ENCODE peak calls at places on chromosome 18, in six cellular contexts. Z, Q, J, N, E and I are unnamed samples.

GRCh38 chr18:45435810-45436209 is 179.5 kb upstream of the SLC14A2 start:
- DNase-seq in Q (no peak), E (no peak), J (no peak), Z (no peak), N (no peak), I (no peak)

GRCh38 chr18:63317982-63318881 is 1.3 kb downstream of the BCL2 start:
- DNase-seq in Z (no peak), E (no peak), J (no peak), Q (peak), N (no peak), I (peak)

GRCh38 chr18:34592961-34593382 is 117.1 kb upstream of the DTNA start:
- DNase-seq in Q (no peak), E (no peak), J (no peak), Z (no peak), N (no peak), I (no peak)

GRCh38 chr18:70363861-70364260 is 75.0 kb downstream of the SOCS6 start:
- DNase-seq in N (no peak), Q (no peak), E (no peak), J (peak), Z (no peak), I (no peak)

GRCh38 chr18:58687871-58688308 is 16.6 kb downstream of the MALT1 start:
- DNase-seq in E (peak), Z (no peak), J (no peak), Q (no peak), N (no peak), I (no peak)

GRCh38 chr18:23283933-23284430 is 148.7 kb downstream of the CABLES1 start:
- DNase-seq in N (peak), Q (no peak), J (peak), Z (no peak), E (peak), I (no peak)

GRCh38 chr18:57666818-57667497 is 45.3 kb upstream of the NARS1 start:
- DNase-seq in Z (peak), J (no peak), Q (no peak), N (no peak), E (no peak), I (no peak)

GRCh38 chr18:47826157-47827074 is 104.0 kb downstream of the SMAD2 start:
- DNase-seq in J (no peak), Z (no peak), Q (no peak), E (no peak), N (no peak), I (no peak)

GRCh38 chr18:6504605-6505510 is 90.1 kb upstream of the L3MBTL4 start:
- DNase-seq in Z (no peak), E (no peak), Q (no peak), J (no peak), N (no peak), I (no peak)

GRCh38 chr18:12256946-12257345 is 2.8 kb downstream of the CIDEA start:
- DNase-seq in Q (no peak), Z (no peak), E (no peak), N (no peak), J (no peak), I (no peak)

GRCh38 chr18:61833978-61834377 is 58.8 kb downstream of the RNF152 start:
- DNase-seq in J (no peak), E (no peak), N (no peak), Z (no peak), Q (no peak), I (no peak)

DNA sequence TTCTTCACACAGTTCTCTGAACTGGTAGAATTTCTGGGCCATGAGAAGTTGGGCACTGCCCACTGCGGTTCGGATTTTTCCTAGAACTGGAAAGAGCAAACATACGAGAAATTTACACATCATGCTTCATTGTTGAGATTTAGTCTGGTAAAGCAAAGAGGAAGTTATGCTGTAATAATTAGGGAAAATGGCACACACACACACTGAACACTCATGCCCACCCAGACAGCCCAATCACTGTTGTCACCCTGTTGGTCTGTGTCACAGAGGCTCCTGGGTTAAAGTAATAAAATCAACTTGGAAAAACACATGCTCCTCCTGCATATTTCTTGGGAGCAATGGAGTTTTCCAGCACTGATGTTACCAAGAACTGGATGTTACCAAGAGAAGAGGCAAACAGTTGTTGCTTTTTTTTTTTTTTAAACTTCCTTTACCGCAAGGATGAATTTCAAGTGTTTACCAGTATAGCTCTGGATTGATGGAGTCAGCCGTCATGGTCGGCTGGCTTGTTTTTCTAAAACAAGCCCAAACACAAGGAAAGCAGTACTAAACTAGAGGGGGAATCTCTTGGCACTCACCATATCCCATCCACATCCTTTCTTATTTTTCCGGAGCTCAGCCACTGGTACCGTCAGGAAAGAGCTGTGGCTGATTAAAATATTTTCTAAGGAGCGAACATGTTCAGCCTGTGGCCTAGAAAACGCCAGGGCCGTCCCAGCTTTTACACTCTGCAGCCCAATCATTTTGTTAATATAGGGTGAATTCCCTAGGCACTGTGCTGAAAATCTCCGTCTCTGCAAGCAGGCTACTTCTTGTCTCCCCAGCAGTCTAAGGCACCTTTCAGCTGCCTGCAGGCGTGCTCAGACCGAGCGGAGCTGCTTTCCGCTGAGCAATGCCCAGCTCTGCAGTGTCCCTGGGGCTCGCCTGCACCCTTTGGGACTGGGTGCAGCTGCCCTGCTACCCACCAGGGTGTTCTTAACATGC is 58.9 kb downstream of the TGIF1 start:
- DNase-seq in E (no peak), J (no peak), N (no peak), Z (no peak), Q (no peak), I (no peak)
- TF ChIP-seq TAF1 in E (no peak), J (no peak), N (no peak), Z (no peak), Q (no peak), I (no peak)

GRCh38 chr18:2939317-2939716 is 73.6 kb downstream of the LPIN2 start:
- DNase-seq in Q (no peak), N (no peak), Z (no peak), E (no peak), J (peak), I (no peak)
- TF ChIP-seq POLR2A in Q (no peak), N (no peak), Z (no peak), E (no peak), J (peak), I (no peak)

DNA sequence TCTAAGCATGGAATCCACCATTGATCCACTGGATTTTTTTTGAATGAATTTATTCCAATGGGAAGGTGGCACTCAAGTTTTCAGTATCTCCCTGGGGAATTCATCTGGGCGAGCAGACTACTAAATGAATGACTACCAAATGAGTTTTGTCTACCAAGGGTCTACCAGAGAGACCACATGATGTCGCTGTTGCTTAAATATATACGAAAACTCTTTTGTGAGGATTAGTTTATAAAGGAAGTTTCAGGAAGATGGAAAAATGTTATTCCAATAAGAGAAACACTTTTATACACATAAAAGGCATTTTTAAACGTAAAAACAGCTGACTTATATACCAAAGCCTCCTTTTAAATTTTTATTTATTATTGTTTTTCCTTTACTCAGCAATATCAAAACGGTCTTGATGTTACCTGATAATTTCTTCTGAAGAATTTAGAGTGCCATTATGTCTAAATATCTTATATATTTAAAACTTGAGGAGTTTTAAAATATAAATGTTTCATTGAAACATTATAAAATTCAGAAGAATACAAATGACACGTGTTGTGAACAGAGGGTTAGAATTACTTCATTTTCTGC is 139.7 kb downstream of the HRH4 start:
- DNase-seq in N (no peak), J (peak), E (no peak), Z (peak), Q (peak), I (peak)
- TF ChIP-seq TAF1 in N (no peak), J (no peak), E (no peak), Z (no peak), Q (no peak), I (no peak)

GRCh38 chr18:50422286-50422898 is 47.5 kb downstream of the SKA1 start:
- DNase-seq in Q (no peak), Z (no peak), N (no peak), J (no peak), E (no peak), I (no peak)
- TF ChIP-seq POLR2A in Q (no peak), Z (no peak), N (no peak), J (no peak), E (no peak), I (no peak)

GRCh38 chr18:36187138-36187825 is at the start of gene MOCOS:
- DNase-seq in J (peak), N (no peak), E (no peak), Z (peak), Q (peak), I (peak)
- TF ChIP-seq TAF1 in J (peak), N (peak), E (no peak), Z (peak), Q (no peak), I (no peak)